ENCODE peak calls at places on chromosomes 4 and X, in five cellular contexts. S, A, Y, O and D are unnamed samples.

GRCh38 chr4:76212851-76213414 is 691 bp downstream of the SCARB2 start:
- DNase-seq in A (no peak), O (no peak), S (peak; percentile 46), Y (no peak), D (peak; percentile 33)

GRCh38 chrX:10725071-10725470 is 104.7 kb upstream of the MID1 start:
- DNase-seq in Y (peak; percentile 32), A (no peak), S (peak; percentile 27), O (no peak), D (no peak)

GRCh38 chr4:145679991-145680455 is at the start of gene C4orf51:
- DNase-seq in A (no peak), O (peak; percentile 10), Y (no peak), S (no peak), D (no peak)

GRCh38 chrX:5397409-5397808 is 831.3 kb downstream of the NLGN4X start:
- DNase-seq in S (no peak), O (no peak), Y (no peak), A (no peak), D (no peak)

GRCh38 chr4:7861440-7861881 is 78.2 kb downstream of the AFAP1 start:
- DNase-seq in Y (no peak), A (no peak), S (no peak), O (no peak), D (peak; percentile 76)

GRCh38 chr4:1154523-1155182 is 17.7 kb downstream of the SPON2 start:
- DNase-seq in A (no peak), Y (no peak), O (no peak), S (no peak), D (no peak)

GRCh38 chr4:102620697-102621497 is 119.7 kb downstream of the NFKB1 start:
- DNase-seq in O (peak; percentile 92), Y (peak; percentile 53), A (peak; percentile 76), S (peak; percentile 33), D (no peak)

GRCh38 chr4:10456270-10457254 is 664 bp downstream of the ZNF518B start:
- DNase-seq in S (peak; percentile 70), Y (peak; percentile 26), O (no peak), A (peak; percentile 19), D (peak; percentile 36)

GRCh38 chr4:86791126-86791525 is 58.1 kb downstream of the SLC10A6 start:
- DNase-seq in O (peak; percentile 88), S (no peak), A (no peak), Y (no peak), D (peak; percentile 60)

GRCh38 chrX:10769165-10769564 is 148.8 kb upstream of the MID1 start:
- DNase-seq in S (peak; percentile 36), O (no peak), A (peak; percentile 2), Y (peak; percentile 7), D (no peak)

GRCh38 chr4:177128306-177128705 is 181.4 kb upstream of the NEIL3 start:
- DNase-seq in O (no peak), A (no peak), S (no peak), Y (no peak), D (no peak)

GRCh38 chr4:184775854-184776555 is 42.1 kb upstream of the CENPU start:
- DNase-seq in A (no peak), Y (no peak), O (no peak), S (no peak), D (no peak)

GRCh38 chr4:112860731-112861377 is 188.6 kb upstream of the ANK2 start:
- DNase-seq in S (no peak), Y (no peak), O (no peak), A (no peak), D (peak; percentile 36)

GRCh38 chr4:139368990-139369389 is 66.7 kb upstream of the NDUFC1 start:
- DNase-seq in O (no peak), Y (no peak), A (no peak), S (no peak), D (no peak)

GRCh38 chrX:69503835-69504625 is at the start of gene NALF2:
- DNase-seq in Y (peak; percentile 19), S (peak; percentile 86), O (peak; percentile 59), A (peak; percentile 37), D (peak; percentile 48)

GRCh38 chr4:181043486-181043885 is 1199.7 kb upstream of the TENM3 start:
- DNase-seq in S (no peak), Y (no peak), A (no peak), O (no peak), D (no peak)

GRCh38 chrX:144586756-144587155 is 660.5 kb upstream of the SPANXN1 start:
- DNase-seq in Y (no peak), S (no peak), O (no peak), A (no peak), D (no peak)

GRCh38 chr4:52051213-52051614 is at the start of gene SPATA18:
- DNase-seq in S (peak; percentile 61), A (no peak), O (no peak), Y (no peak), D (no peak)

GRCh38 chr4:174218127-174218790 is 65.2 kb downstream of the FBXO8 start:
- DNase-seq in Y (no peak), A (no peak), S (peak; percentile 50), O (no peak), D (no peak)

GRCh38 chr4:87026795-87027495 is 92.1 kb downstream of the AFF1 start:
- DNase-seq in A (no peak), Y (no peak), S (no peak), O (no peak), D (no peak)

GRCh38 chr4:52572936-52573485 is 86.1 kb downstream of the USP46 start:
- DNase-seq in O (no peak), A (no peak), S (no peak), Y (no peak), D (no peak)

GRCh38 chr4:15295421-15296162 is 132.2 kb upstream of the C1QTNF7 start:
- DNase-seq in Y (no peak), S (peak; percentile 51), A (no peak), O (no peak), D (no peak)

GRCh38 chrX:115018040-115018647 is 728 bp upstream of the IL13RA2 start:
- DNase-seq in Y (no peak), S (no peak), A (no peak), O (no peak), D (peak; percentile 5)

GRCh38 chr4:89295415-89295927 is 12.1 kb downstream of the GPRIN3 start:
- DNase-seq in O (no peak), A (no peak), S (no peak), Y (no peak), D (no peak)

GRCh38 chr4:89298160-89298559 is 9.4 kb downstream of the GPRIN3 start:
- DNase-seq in S (no peak), O (no peak), A (no peak), Y (no peak), D (no peak)

GRCh38 chr4:89296871-89297270 is 10.7 kb downstream of the GPRIN3 start:
- DNase-seq in Y (no peak), O (no peak), S (no peak), A (no peak), D (no peak)

GRCh38 chr4:89294583-89295244 is 12.9 kb downstream of the GPRIN3 start:
- DNase-seq in S (no peak), O (no peak), Y (no peak), A (no peak), D (no peak)

GRCh38 chr4:89296399-89296798 is 11.2 kb downstream of the GPRIN3 start:
- DNase-seq in A (no peak), O (peak; percentile 25), S (no peak), Y (no peak), D (no peak)
- H3K4me1 ChIP-seq in A (no peaks in the 10 kb centered on the region), O (peaks cover 7% of the 10 kb centered on the region), S (no peaks in the 10 kb centered on the region), Y (no peaks in the 10 kb centered on the region), D (no peaks in the 10 kb centered on the region)

DNA sequence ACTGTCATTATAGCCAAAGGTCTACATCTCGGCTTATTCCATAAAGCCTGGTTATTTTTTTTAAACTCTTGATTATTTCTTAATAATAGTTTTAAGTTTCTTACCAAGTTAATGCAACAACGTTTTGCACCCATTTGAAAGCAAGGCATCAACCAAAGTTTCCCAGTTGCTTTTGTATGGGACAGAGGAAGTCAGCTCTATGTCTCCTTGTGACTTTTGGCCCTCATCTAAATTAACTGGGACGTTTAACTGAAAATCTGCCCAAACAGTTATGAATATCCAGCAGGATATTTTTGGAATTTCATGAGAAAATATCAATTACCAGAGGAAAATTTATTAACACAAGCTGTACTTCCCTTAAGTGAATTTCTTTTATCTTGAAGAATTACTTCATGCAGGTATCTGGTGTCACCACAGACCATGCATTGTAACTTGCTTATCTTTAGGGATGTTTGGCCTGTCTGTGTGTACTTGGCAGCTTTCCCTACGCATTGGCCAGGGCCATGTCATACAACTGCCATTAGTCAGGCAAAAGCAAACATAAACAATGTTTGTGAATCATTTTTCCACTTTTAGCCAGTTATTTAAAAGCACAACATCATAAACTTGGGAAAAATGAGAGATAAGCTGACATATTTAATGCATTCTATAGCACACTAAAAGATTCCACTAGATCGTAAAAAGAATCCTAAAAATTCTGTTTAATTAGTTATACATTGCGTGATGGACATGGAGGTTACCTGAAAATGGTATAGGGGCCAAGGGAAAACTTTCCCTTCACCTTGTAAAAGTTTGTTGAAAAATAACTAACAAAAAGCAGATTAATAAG is 101.4 kb upstream of the PDE5A start:
- DNase-seq in A (peak; percentile 15), Y (no peak), O (peak; percentile 68), S (peak; percentile 28), D (no peak)
- TF ChIP-seq YY1 in A (no peak), Y (no peak), O (no peak), S (no peak), D (no peak)

DNA sequence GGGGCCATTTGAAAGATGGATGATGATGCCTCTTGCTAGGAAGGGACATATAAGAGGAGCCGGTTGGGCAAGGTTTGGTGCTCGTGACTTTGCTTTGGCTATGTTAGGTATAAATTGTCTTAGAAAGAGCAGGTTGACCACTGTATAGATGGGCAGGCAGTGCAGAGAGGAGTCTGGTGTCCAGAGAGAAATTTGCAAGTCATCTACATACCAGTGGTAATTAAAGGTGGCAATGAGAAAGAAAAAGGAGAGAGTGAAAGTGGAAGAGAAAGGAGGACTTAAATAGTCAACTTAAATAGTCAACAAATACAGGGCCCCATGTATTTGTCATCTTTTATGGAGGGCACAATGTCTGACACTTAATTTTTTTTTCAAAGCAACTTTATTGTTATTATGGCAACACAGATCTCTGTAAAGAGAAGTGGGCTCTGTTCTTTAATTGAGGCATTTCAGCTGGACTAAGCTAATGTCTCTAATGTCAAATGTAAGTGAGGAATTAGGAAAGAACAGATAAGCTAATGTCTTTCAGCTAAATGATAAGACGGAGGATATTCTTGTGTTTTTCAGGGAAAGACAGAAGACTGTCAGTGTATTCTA is 75.4 kb upstream of the ANXA3 start:
- DNase-seq in Y (no peak), S (no peak), A (no peak), O (no peak), D (no peak)
- H3K4me1 ChIP-seq in Y (no peaks in the 10 kb centered on the region), S (peaks cover 13% of the 10 kb centered on the region), A (no peaks in the 10 kb centered on the region), O (no peaks in the 10 kb centered on the region), D (no peaks in the 10 kb centered on the region)

GRCh38 chr4:24881508-24882071 is 31.3 kb downstream of the CCDC149 start:
- DNase-seq in S (no peak), Y (no peak), A (no peak), O (no peak), D (no peak)

GRCh38 chr4:24876431-24876830 is 36.4 kb downstream of the CCDC149 start:
- DNase-seq in S (no peak), Y (no peak), A (no peak), O (no peak), D (no peak)

GRCh38 chr4:24878256-24879016 is 34.4 kb downstream of the CCDC149 start:
- DNase-seq in O (no peak), S (no peak), A (no peak), Y (no peak), D (no peak)

GRCh38 chr4:24884925-24885324 is 27.9 kb downstream of the CCDC149 start:
- DNase-seq in Y (peak; percentile 14), S (no peak), O (no peak), A (no peak), D (no peak)

DNA sequence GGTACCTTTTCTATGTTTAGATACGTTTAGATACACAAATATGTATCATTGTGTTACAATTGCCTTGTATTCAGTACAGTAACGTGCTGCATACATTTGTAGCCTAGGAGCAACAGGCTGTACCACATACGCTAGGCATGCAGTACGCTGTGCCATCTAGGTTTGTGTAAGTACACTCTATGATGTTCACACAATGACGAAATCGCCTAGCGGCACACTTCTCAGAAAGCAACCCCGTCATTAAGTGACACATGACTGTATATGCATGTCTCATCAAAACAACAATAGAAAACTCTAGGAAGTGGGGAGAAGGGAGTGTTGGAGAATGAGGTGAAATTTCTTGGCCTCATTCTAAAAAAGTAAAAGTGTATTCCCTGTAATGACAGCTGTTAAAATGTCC is 32.7 kb downstream of the CCDC149 start:
- DNase-seq in S (no peak), O (no peak), Y (no peak), A (no peak), D (no peak)
- TF ChIP-seq YY1 in S (no peak), O (no peak), Y (no peak), A (no peak), D (no peak)